ENCODE peak calls at places on chromosomes 7 and 10, in four cellular contexts. J is astrocyte of the cerebellum, U is endothelial cell of umbilical vein, A is GM23338. L is an unnamed sample.

GRCh38 chr7:48140001-48140681 is 31.1 kb upstream of the ABCA13 start:
- DNase-seq in J (no peak), U (peak), A (no peak), L (no peak)

GRCh38 chr7:45080265-45080957 is 8.4 kb downstream of the NACAD start:
- DNase-seq in J (no peak), U (no peak), A (no peak), L (no peak)

GRCh38 chr7:20331231-20331880 is 656 bp downstream of the ITGB8 start:
- DNase-seq in J (no peak), U (peak), A (peak), L (no peak)

GRCh38 chr7:155836216-155837125 is 24.2 kb upstream of the SHH start:
- DNase-seq in J (no peak), U (no peak), A (no peak), L (no peak)

GRCh38 chr7:102467581-102468415 is 3.0 kb downstream of the LRWD1 start:
- DNase-seq in J (no peak), U (no peak), A (no peak), L (no peak)

GRCh38 chr10:14163374-14164125 is 167.2 kb downstream of the FRMD4A start:
- DNase-seq in J (no peak), U (peak), A (peak), L (no peak)

GRCh38 chr10:67836972-67837371 is 1.0 kb downstream of the DNAJC12 start:
- DNase-seq in J (no peak), U (no peak), A (no peak), L (no peak)

GRCh38 chr10:15743443-15743842 is 23.7 kb upstream of the ITGA8 start:
- DNase-seq in J (no peak), U (no peak), A (no peak), L (no peak)

GRCh38 chr7:157585113-157585861 is 248.5 kb downstream of the DNAJB6 start:
- DNase-seq in J (no peak), U (no peak), A (no peak), L (no peak)

GRCh38 chr7:11373546-11374142 is 400.0 kb downstream of the PHF14 start:
- DNase-seq in J (no peak), U (peak), A (peak), L (no peak)

GRCh38 chr10:7192831-7193348 is 217.9 kb downstream of the SFMBT2 start:
- DNase-seq in J (no peak), U (no peak), A (no peak), L (no peak)

GRCh38 chr7:84913731-84914130 is 273.1 kb downstream of the SEMA3D start:
- DNase-seq in J (no peak), U (no peak), A (no peak), L (peak)

GRCh38 chr7:76997381-76998262 is 34.5 kb downstream of the SPDYE17 start:
- DNase-seq in J (no peak), U (no peak), A (no peak), L (no peak)

GRCh38 chr7:48078470-48078869 is 10.6 kb upstream of the UPP1 start:
- DNase-seq in J (no peak), U (no peak), A (no peak), L (no peak)

GRCh38 chr7:15503603-15504280 is 58.1 kb downstream of the AGMO start:
- DNase-seq in J (no peak), U (peak), A (no peak), L (no peak)

GRCh38 chr10:112261281-112261822 is 21.8 kb upstream of the TECTB start:
- DNase-seq in J (no peak), U (no peak), A (no peak), L (peak)

GRCh38 chr7:94289071-94289470 is 105.6 kb upstream of the COL1A2 start:
- DNase-seq in J (peak), U (peak), A (peak), L (peak)

GRCh38 chr10:23150610-23151009 is 41.5 kb upstream of the PTF1A start:
- DNase-seq in J (no peak), U (no peak), A (peak), L (no peak)

GRCh38 chr7:45007571-45008328 is 7.7 kb downstream of the CCM2 start:
- DNase-seq in J (no peak), U (no peak), A (no peak), L (no peak)

GRCh38 chr10:125521721-125522680 is 161.0 kb downstream of the TEX36 start:
- DNase-seq in J (no peak), U (no peak), A (peak), L (no peak)

GRCh38 chr7:147400221-147400689 is 1190.3 kb upstream of the C7orf33 start:
- DNase-seq in J (peak), U (no peak), A (no peak), L (no peak)

GRCh38 chr7:55439627-55440026 is 74.5 kb downstream of the LANCL2 start:
- DNase-seq in J (no peak), U (no peak), A (no peak), L (no peak)

DNA sequence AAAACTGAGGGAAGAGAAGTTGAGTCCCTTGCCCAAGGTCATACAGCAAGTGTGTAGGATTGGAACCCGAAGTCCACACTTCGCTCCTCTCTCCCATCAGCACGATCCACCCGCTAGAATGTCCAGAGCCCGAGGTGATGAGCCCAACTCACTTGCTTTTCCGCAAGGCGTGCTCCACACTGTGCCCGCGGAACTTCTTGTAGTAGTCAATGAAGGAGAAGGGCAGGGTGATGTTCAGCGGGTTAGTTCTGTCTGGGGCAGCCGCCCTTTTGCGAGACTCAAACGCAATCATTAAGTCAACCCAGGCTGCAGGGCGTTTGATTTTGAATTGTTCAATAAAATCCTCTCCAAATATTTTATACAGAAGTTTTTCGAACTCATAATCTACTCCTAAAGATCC is 58.6 kb downstream of the PNLIPRP2 start:
- DNase-seq in J (no peak), U (no peak), A (no peak), L (no peak)
- H3K4me3 ChIP-seq in J (no peak), U (no peak), A (no peak), L (no peak)

GRCh38 chr10:25078659-25079429 is 62.4 kb downstream of the THNSL1 start:
- DNase-seq in J (no peak), U (no peak), A (no peak), L (no peak)

GRCh38 chr10:25080880-25081581 is 64.6 kb downstream of the THNSL1 start:
- DNase-seq in J (peak), U (peak), A (peak), L (peak)

GRCh38 chr10:25084447-25084846 is 68.0 kb downstream of the THNSL1 start:
- DNase-seq in J (no peak), U (no peak), A (no peak), L (no peak)

GRCh38 chr10:25083546-25084111 is 67.2 kb downstream of the THNSL1 start:
- DNase-seq in J (no peak), U (no peak), A (no peak), L (no peak)

DNA sequence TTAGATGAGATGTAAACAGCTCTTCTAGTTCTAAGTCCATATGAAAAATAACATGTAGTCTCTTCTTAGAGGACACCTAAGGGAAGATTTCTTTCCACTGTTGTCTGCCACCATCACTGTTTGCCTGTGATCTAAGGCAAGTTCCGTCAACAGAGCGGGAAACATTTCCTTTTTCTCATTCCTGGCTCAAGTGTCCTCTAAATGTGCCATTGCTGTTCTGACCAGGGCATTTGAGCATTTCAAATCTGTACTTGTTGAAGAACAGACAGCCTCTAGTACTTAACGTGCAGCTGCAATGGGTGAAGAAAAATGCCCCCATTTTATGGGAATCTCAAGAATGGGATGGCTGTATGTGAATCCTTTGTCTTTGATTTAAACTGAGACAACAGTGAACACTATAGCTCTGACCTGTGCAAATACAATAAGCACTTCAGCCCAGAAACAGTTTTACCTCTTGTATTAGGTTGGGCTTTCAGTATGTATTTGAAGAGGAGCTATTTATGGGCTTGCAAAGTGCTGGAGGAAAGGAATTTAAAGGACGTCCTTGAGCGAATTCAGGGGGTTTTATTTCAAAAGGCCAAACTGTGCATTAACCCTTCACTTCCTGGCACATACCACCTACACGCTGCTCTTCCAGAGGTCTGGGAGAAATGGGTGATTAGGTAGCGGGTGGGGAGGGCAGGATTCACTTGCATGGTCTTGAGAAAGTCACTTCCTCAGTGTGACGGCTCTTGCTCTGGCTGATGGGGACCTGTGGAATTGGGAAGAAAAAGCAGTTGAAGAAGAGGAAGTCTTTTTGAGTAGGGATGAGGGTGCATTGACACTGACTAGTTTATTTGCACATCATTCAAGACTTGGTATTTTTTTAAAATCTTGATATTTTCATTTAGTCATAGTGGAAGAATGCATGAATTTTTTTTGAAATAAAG is 66.1 kb downstream of the THNSL1 start:
- DNase-seq in J (no peak), U (no peak), A (peak), L (no peak)
- H3K4me3 ChIP-seq in J (no peak), U (no peak), A (no peak), L (no peak)

GRCh38 chr10:128211064-128211504 is 84.9 kb upstream of the MKI67 start:
- DNase-seq in J (no peak), U (no peak), A (peak), L (no peak)

GRCh38 chr10:128211953-128212727 is 85.9 kb upstream of the MKI67 start:
- DNase-seq in J (peak), U (peak), A (peak), L (peak)

GRCh38 chr10:128206676-128207075 is 80.5 kb upstream of the MKI67 start:
- DNase-seq in J (no peak), U (no peak), A (no peak), L (no peak)

GRCh38 chr10:128210215-128211063 is 84.2 kb upstream of the MKI67 start:
- DNase-seq in J (no peak), U (peak), A (peak), L (no peak)

DNA sequence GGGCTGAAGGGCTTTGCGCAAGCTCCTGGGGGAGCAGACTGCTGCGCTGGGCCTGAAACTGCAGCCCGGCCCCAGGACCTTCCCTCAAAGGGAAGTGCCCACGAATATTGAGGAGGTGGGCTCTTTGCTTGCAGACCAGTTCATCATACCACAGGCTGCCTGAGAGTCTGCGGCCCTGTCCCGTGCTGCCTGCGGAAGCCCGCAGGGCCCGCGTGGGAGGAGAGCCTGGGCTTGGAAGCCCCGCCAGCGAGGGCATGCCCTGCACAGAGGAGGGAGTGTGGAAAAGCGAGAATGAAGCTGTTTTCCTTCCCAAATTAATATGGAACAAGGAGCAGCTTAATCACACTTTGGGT is 83.6 kb upstream of the MKI67 start:
- DNase-seq in J (no peak), U (no peak), A (no peak), L (no peak)
- H3K4me3 ChIP-seq in J (peak), U (no peak), A (peak), L (peak)

DNA sequence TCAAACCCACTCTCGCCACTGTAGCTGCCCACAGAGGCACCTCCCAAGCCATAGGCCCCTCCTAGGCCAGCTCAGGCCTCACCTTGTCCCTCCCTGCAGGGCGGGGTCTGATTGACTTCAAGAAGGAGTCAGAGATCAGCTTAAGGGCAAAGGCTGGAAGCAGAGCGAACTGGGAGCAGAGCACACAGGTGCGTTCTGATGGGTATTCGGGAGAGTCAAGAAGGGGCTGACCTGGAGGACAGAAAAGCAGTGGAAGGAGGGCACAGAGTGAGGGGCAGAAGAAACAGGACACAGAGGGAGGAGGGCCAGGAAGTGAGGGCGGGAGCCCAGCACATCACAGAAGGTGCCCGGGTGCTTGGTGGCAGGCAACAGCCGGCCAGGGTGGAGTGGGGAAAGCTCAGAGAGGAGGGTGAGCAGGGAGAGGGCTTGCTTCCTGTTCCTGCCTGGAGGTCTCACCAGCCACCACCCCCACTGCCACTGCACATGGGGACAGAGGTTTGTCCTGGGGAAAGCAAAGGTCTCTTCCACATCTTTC is at the start of gene AOC1:
- DNase-seq in J (no peak), U (no peak), A (peak), L (no peak)
- H3K4me3 ChIP-seq in J (no peak), U (no peak), A (no peak), L (no peak)

DNA sequence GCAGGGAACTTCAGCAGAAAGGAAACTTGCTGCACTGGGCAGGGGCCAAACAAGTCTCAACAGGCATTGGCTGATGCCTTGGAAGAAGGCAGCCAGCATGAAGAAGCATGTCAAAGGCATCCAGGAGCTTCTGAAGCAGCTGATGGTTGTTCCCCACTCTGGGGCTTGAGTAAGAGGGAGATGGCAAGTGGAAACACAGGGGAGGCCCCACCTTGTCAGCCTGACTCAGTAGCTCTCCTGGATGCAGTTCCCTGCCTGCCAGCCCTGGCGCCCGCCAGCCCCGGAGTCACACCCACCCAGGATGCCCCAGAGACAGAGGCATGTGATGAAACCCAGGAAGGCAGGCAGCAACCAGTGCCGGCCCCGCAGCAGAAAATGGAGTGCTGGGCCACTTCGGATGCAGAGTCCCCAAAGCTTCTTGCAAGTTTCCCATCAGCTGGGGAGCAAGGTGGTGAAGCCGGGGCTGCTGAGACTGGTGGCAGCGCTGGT is 96.5 kb downstream of the TACC2 start:
- DNase-seq in J (no peak), U (no peak), A (no peak), L (no peak)
- H3K4me3 ChIP-seq in J (no peak), U (no peak), A (no peak), L (no peak)

GRCh38 chr10:34979938-34980337 is 110.2 kb downstream of the CUL2 start:
- DNase-seq in J (no peak), U (no peak), A (no peak), L (no peak)

GRCh38 chr10:34981834-34982233 is 108.3 kb downstream of the CUL2 start:
- DNase-seq in J (no peak), U (no peak), A (no peak), L (no peak)

GRCh38 chr10:34988397-34989067 is 101.6 kb downstream of the CUL2 start:
- DNase-seq in J (no peak), U (no peak), A (no peak), L (no peak)

GRCh38 chr10:34985146-34985545 is 105.0 kb downstream of the CUL2 start:
- DNase-seq in J (no peak), U (no peak), A (no peak), L (no peak)

GRCh38 chr10:34985823-34986222 is 104.3 kb downstream of the CUL2 start:
- DNase-seq in J (no peak), U (no peak), A (peak), L (no peak)
- H3K4me3 ChIP-seq in J (no peak), U (no peak), A (no peak), L (no peak)

GRCh38 chr10:80200259-80200658 is 5.1 kb downstream of the ANXA11 start:
- DNase-seq in J (no peak), U (no peak), A (no peak), L (no peak)
- H3K4me3 ChIP-seq in J (no peak), U (no peak), A (no peak), L (no peak)